ENCODE peak calls at places on chromosomes 13 and 19, in seven cellular contexts. R, Q, T, L, N, M and S are unnamed samples.

GRCh38 chr19:50315773-50316448 is 13.3 kb downstream of the KCNC3 start:
- DNase-seq in R (no peak), Q (peak; percentile 38), T (no peak), L (peak; percentile 49), N (no peak), M (no peak), S (peak; percentile 62)

GRCh38 chr13:109368230-109368629 is 418.2 kb downstream of the IRS2 start:
- DNase-seq in R (no peak), Q (no peak), T (no peak), L (no peak), N (no peak), M (no peak), S (no peak)

GRCh38 chr13:36298535-36299068 is 988 bp upstream of the CCDC169 start:
- DNase-seq in R (no peak), Q (no peak), T (no peak), L (no peak), N (no peak), M (no peak), S (no peak)

GRCh38 chr13:75507027-75508001 is 25.3 kb upstream of the TBC1D4 start:
- DNase-seq in R (no peak), Q (no peak), T (no peak), L (no peak), N (no peak), M (no peak), S (no peak)

GRCh38 chr13:24012648-24013047 is 115.3 kb upstream of the C1QTNF9B start:
- DNase-seq in R (no peak), Q (no peak), T (no peak), L (no peak), N (no peak), M (no peak), S (no peak)

GRCh38 chr13:20363162-20363561 is 131.0 kb upstream of the GJB6 start:
- DNase-seq in R (no peak), Q (no peak), T (no peak), L (no peak), N (no peak), M (no peak), S (no peak)

GRCh38 chr19:47109541-47110375 is 3.8 kb downstream of the ZC3H4 start:
- DNase-seq in R (no peak), Q (no peak), T (peak; percentile 42), L (no peak), N (peak; percentile 49), M (no peak), S (peak; percentile 70)

GRCh38 chr19:11577451-11578341 is at the start of gene ACP5:
- DNase-seq in R (no peak), Q (no peak), T (no peak), L (no peak), N (no peak), M (no peak), S (no peak)

GRCh38 chr19:41774515-41774980 is 19.2 kb downstream of the CEACAM6 start:
- DNase-seq in R (peak; percentile 30), Q (peak; percentile 32), T (no peak), L (no peak), N (peak; percentile 63), M (no peak), S (no peak)

GRCh38 chr19:17567940-17568339 is 12.5 kb downstream of the COLGALT1 start:
- DNase-seq in R (no peak), Q (no peak), T (no peak), L (no peak), N (no peak), M (no peak), S (no peak)

GRCh38 chr19:50332264-50333038 is 3.3 kb upstream of the KCNC3 start:
- DNase-seq in R (no peak), Q (no peak), T (no peak), L (no peak), N (no peak), M (no peak), S (no peak)

GRCh38 chr13:36872621-36873020 is 47.4 kb downstream of the SMAD9 start:
- DNase-seq in R (no peak), Q (no peak), T (no peak), L (no peak), N (no peak), M (no peak), S (no peak)

GRCh38 chr13:101490400-101491015 is 38.0 kb downstream of the ITGBL1 start:
- DNase-seq in R (no peak), Q (no peak), T (peak; percentile 27), L (no peak), N (no peak), M (no peak), S (no peak)